ENCODE peak calls at places on chromosomes 11 and 22, in nine cellular contexts. D is esophagus squamous epithelium; F is thoracic aorta; Q is fibroblast of lung; W is mucosa of descending colon; L is heart left ventricle; Y is neuronal stem cell; J is cardiac muscle cell; U is CD8-positive, alpha-beta T cell. I is an unnamed sample.

GRCh38 chr22:49789289-49790141 is 38.2 kb downstream of the BRD1 start:
- DNase-seq in D (no peak), F (no peak), Q (peak; percentile 53), W (no peak), L (no peak), Y (no peak), J (no peak), U (peak; percentile 49), I (no peak)

GRCh38 chr11:8985462-8985861 is 18.3 kb downstream of the NRIP3 start:
- DNase-seq in D (no peak), F (no peak), Q (no peak), W (no peak), L (no peak), Y (no peak), J (no peak), U (no peak), I (no peak)

GRCh38 chr11:111736191-111736590 is 30.0 kb downstream of the PPP2R1B start:
- DNase-seq in D (no peak), F (no peak), Q (peak; percentile 75), W (peak; percentile 25), L (no peak), Y (no peak), J (no peak), U (no peak), I (no peak)

GRCh38 chr22:45787770-45788169 is 116.1 kb downstream of the ATXN10 start:
- DNase-seq in D (no peak), F (no peak), Q (peak; percentile 64), W (no peak), L (no peak), Y (no peak), J (no peak), U (no peak), I (no peak)

GRCh38 chr11:86931965-86932332 is 23.2 kb downstream of the FZD4 start:
- DNase-seq in D (no peak), F (no peak), Q (peak; percentile 57), W (no peak), L (no peak), Y (no peak), J (no peak), U (no peak), I (no peak)

GRCh38 chr22:40498454-40499186 is 128.2 kb downstream of the SGSM3 start:
- DNase-seq in D (no peak), F (no peak), Q (peak; percentile 75), W (no peak), L (no peak), Y (no peak), J (no peak), U (no peak), I (no peak)

GRCh38 chr11:61514050-61514917 is 5.7 kb downstream of the LRRC10B start:
- DNase-seq in D (no peak), F (no peak), Q (no peak), W (no peak), L (no peak), Y (no peak), J (no peak), U (no peak), I (no peak)

GRCh38 chr22:25475554-25476022 is 88.9 kb upstream of the GRK3 start:
- DNase-seq in D (no peak), F (no peak), Q (peak; percentile 48), W (no peak), L (peak; percentile 45), Y (no peak), J (no peak), U (no peak), I (peak; percentile 10)

GRCh38 chr11:14376920-14377319 is 17.9 kb upstream of the RRAS2 start:
- DNase-seq in D (no peak), F (no peak), Q (no peak), W (no peak), L (no peak), Y (no peak), J (no peak), U (no peak), I (peak; percentile 22)

GRCh38 chr22:49753961-49754673 is 73.6 kb downstream of the BRD1 start:
- DNase-seq in D (no peak), F (no peak), Q (no peak), W (no peak), L (no peak), Y (no peak), J (no peak), U (no peak), I (no peak)

GRCh38 chr11:134364261-134364660 is 32.5 kb downstream of the GLB1L2 start:
- DNase-seq in D (no peak), F (no peak), Q (no peak), W (peak; percentile 9), L (no peak), Y (no peak), J (no peak), U (no peak), I (no peak)

GRCh38 chr11:27839226-27839913 is 139.1 kb upstream of the BDNF start:
- DNase-seq in D (no peak), F (no peak), Q (peak; percentile 38), W (no peak), L (no peak), Y (no peak), J (no peak), U (no peak), I (no peak)

GRCh38 chr11:67290801-67291200 is 1.7 kb downstream of the ANKRD13D start:
- DNase-seq in D (no peak), F (no peak), Q (no peak), W (peak; percentile 41), L (no peak), Y (no peak), J (no peak), U (no peak), I (no peak)

GRCh38 chr11:6968816-6969215 is 42.6 kb downstream of the ZNF215 start:
- DNase-seq in D (no peak), F (no peak), Q (peak; percentile 46), W (no peak), L (no peak), Y (no peak), J (no peak), U (no peak), I (no peak)

GRCh38 chr11:304061-304506 is 3.5 kb upstream of the IFITM2 start:
- DNase-seq in D (no peak), F (no peak), Q (no peak), W (no peak), L (no peak), Y (no peak), J (no peak), U (no peak), I (no peak)

GRCh38 chr11:10743354-10744035 is 7.6 kb upstream of the CTR9 start:
- DNase-seq in D (no peak), F (no peak), Q (no peak), W (peak; percentile 62), L (no peak), Y (no peak), J (no peak), U (peak; percentile 14), I (no peak)

DNA sequence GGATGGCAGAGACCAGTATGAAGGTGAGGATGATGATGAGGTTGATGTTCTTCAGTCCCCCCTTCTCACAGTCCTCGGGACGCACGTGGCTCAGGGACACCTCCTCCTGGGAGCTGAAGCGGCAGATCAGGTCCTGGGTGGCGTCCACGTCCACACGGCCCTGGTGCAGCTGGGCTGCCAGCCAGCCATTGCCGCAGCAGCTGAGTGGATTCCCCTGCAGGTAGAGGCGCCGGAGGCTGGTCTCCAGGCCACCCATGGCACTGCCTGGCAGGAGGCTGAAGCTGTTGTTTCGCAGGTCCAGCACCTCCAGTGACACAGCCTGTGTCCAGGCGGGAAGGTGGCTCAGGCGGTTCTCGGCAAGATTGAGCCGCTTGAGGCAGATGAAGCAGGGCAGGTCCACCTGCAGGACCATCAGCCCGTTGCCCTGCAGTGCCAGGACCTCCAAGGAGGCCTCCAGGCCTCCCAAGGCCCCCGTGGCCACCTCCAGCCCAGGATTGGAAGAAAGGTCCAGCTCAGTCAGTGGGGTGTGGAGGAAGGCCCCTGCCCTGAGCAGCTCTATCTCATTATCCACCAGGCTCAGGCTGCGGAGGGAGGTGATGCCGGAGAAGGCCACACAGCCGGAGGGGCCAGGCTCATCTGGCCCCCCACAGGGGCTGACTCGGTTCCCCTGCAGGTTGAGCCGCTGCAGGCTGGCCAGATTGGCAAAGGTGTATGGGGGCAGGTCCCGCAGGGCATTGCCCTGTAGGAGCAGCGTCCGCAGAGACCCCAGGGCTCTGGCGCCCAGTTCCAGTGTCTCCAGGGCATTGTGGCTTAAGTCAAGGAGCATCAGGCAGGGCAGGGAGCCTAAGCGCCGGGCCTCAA is 10.6 kb downstream of the LRRC32 start:
- DNase-seq in D (no peak), F (no peak), Q (no peak), W (no peak), L (no peak), Y (no peak), J (no peak), U (no peak), I (no peak)
- H3K36me3 ChIP-seq in D (peaks cover 40% of the 10 kb centered on the region), F (peaks cover 33% of the 10 kb centered on the region), Q (peaks cover 20% of the 10 kb centered on the region), W (no peaks in the 10 kb centered on the region), L (peaks cover 49% of the 10 kb centered on the region), Y (no peaks in the 10 kb centered on the region), J (no peaks in the 10 kb centered on the region), U (no peaks in the 10 kb centered on the region), I (peaks cover 44% of the 10 kb centered on the region)

GRCh38 chr11:109892321-109892794 is 200.8 kb upstream of the ZC3H12C start:
- DNase-seq in D (no peak), F (no peak), Q (no peak), W (no peak), L (no peak), Y (no peak), J (no peak), U (no peak), I (no peak)

GRCh38 chr11:109898592-109898991 is 194.6 kb upstream of the ZC3H12C start:
- DNase-seq in D (no peak), F (no peak), Q (no peak), W (no peak), L (no peak), Y (no peak), J (no peak), U (no peak), I (no peak)

GRCh38 chr11:109894242-109894641 is 198.9 kb upstream of the ZC3H12C start:
- DNase-seq in D (no peak), F (no peak), Q (no peak), W (no peak), L (no peak), Y (no peak), J (no peak), U (no peak), I (no peak)
- H3K4me3 ChIP-seq in D (no peak overlapping the region), F (no peak overlapping the region), Q (no peak overlapping the region), W (no peak overlapping the region), L (no peak overlapping the region), Y (no peak overlapping the region), J (no peak overlapping the region), U (no peak overlapping the region), I (no peak overlapping the region)

DNA sequence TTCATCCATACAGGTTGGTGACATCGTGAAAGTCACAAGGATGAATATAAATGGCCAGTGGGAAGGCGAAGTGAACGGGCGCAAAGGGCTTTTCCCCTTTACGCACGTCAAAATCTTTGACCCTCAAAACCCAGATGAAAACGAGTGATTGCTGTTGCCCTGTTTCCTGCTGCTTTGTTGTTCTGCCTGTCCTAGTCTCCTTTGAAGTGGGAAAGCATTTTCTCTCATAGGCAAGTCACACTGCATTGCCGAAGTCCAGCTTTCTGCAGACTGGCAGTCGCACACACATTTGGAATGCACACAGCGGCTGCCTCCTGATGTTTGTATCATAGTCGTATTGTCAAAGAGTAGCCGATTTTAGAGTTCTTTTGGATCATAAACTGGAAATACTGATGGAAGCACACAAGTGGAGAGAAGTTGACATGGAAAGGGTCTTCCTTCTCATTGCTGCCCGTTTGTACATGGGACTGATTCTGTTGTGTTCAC is 17.3 kb upstream of the AIFM3 start:
- DNase-seq in D (no peak), F (no peak), Q (no peak), W (no peak), L (no peak), Y (no peak), J (no peak), U (no peak), I (no peak)
- H3K36me3 ChIP-seq in D (peaks cover 65% of the 10 kb centered on the region), F (peaks cover 17% of the 10 kb centered on the region), Q (peaks cover 13% of the 10 kb centered on the region), W (peaks cover 5% of the 10 kb centered on the region), L (peaks cover 48% of the 10 kb centered on the region), Y (peaks cover 94% of the 10 kb centered on the region), J (peaks cover 31% of the 10 kb centered on the region), U (peaks cover 26% of the 10 kb centered on the region), I (peaks cover 58% of the 10 kb centered on the region)

GRCh38 chr22:42231929-42232328 is 38.5 kb downstream of the TCF20 start:
- DNase-seq in D (no peak), F (no peak), Q (no peak), W (no peak), L (no peak), Y (no peak), J (no peak), U (no peak), I (no peak)
- H3K4me3 ChIP-seq in D (no peak overlapping the region), F (no peak overlapping the region), Q (no peak overlapping the region), W (no peak overlapping the region), L (no peak overlapping the region), Y (no peak overlapping the region), J (no peak overlapping the region), U (no peak overlapping the region), I (no peak overlapping the region)